ENCODE peak calls at places on chromosomes 4 and X, in eight cellular contexts. I is heart left ventricle, H is uterus, D is right lobe of liver, L is HepG2, G is stomach, M is body of pancreas, R is tibial nerve. V is an unnamed sample.

GRCh38 chr4:145531193-145531592 is 49.5 kb downstream of the SMAD1 start:
- DNase-seq in I (peak; percentile 45), H (no peak), D (no peak), L (no peak), G (no peak), M (peak; percentile 20), R (no peak), V (no peak)

GRCh38 chrX:97517763-97518162 is 634.1 kb downstream of the RPA4 start:
- DNase-seq in I (no peak), H (no peak), D (no peak), L (no peak), G (no peak), M (no peak), R (no peak), V (no peak)

GRCh38 chr4:30879841-30880240 is 159.7 kb downstream of the PCDH7 start:
- DNase-seq in I (no peak), H (no peak), D (no peak), L (no peak), G (no peak), M (no peak), R (no peak), V (no peak)

GRCh38 chr4:52572936-52573485 is 86.1 kb downstream of the USP46 start:
- DNase-seq in I (no peak), H (no peak), D (no peak), L (no peak), G (no peak), M (no peak), R (no peak), V (no peak)

GRCh38 chrX:146907391-146908240 is 93.1 kb upstream of the CXorf51A start:
- DNase-seq in I (no peak), H (no peak), D (no peak), L (no peak), G (no peak), M (no peak), R (no peak), V (no peak)

GRCh38 chr4:41939016-41939623 is 3.9 kb downstream of the TMEM33 start:
- DNase-seq in I (no peak), H (no peak), D (no peak), L (peak; percentile 16), G (no peak), M (peak; percentile 7), R (no peak), V (peak; percentile 42)

GRCh38 chr4:19380600-19380999 is 871.1 kb upstream of the SLIT2 start:
- DNase-seq in I (no peak), H (no peak), D (no peak), L (no peak), G (no peak), M (no peak), R (no peak), V (no peak)

GRCh38 chr4:174084542-174084941 is 198.9 kb downstream of the FBXO8 start:
- DNase-seq in I (no peak), H (no peak), D (no peak), L (no peak), G (no peak), M (no peak), R (no peak), V (no peak)

GRCh38 chr4:81723044-81723884 is 251.6 kb upstream of the RASGEF1B start:
- DNase-seq in I (no peak), H (no peak), D (no peak), L (no peak), G (no peak), M (no peak), R (no peak), V (no peak)

GRCh38 chrX:154380153-154380552 is 1.1 kb downstream of the EMD start:
- DNase-seq in I (no peak), H (peak; percentile 30), D (peak; percentile 52), L (no peak), G (no peak), M (peak; percentile 50), R (no peak), V (no peak)

GRCh38 chrX:21493226-21493850 is 119.1 kb downstream of the CNKSR2 start:
- DNase-seq in I (no peak), H (no peak), D (no peak), L (no peak), G (no peak), M (no peak), R (no peak), V (no peak)

GRCh38 chr4:96472103-96472867 is 632.4 kb downstream of the PDHA2 start:
- DNase-seq in I (no peak), H (no peak), D (no peak), L (no peak), G (no peak), M (no peak), R (no peak), V (no peak)

GRCh38 chr4:114200026-114200425 is 220.6 kb upstream of the ARSJ start:
- DNase-seq in I (no peak), H (no peak), D (no peak), L (no peak), G (peak; percentile 63), M (peak; percentile 37), R (no peak), V (no peak)

GRCh38 chrX:32293962-32294708 is 917.2 kb downstream of the DMD start:
- DNase-seq in I (peak; percentile 25), H (no peak), D (no peak), L (no peak), G (no peak), M (no peak), R (no peak), V (no peak)

GRCh38 chr4:53696956-53697685 is 105.8 kb upstream of the LNX1 start:
- DNase-seq in I (no peak), H (no peak), D (no peak), L (no peak), G (no peak), M (no peak), R (no peak), V (no peak)

GRCh38 chrX:129791961-129792570 is 12.3 kb downstream of the SASH3 start:
- DNase-seq in I (no peak), H (no peak), D (no peak), L (no peak), G (no peak), M (no peak), R (no peak), V (peak; percentile 80)

DNA sequence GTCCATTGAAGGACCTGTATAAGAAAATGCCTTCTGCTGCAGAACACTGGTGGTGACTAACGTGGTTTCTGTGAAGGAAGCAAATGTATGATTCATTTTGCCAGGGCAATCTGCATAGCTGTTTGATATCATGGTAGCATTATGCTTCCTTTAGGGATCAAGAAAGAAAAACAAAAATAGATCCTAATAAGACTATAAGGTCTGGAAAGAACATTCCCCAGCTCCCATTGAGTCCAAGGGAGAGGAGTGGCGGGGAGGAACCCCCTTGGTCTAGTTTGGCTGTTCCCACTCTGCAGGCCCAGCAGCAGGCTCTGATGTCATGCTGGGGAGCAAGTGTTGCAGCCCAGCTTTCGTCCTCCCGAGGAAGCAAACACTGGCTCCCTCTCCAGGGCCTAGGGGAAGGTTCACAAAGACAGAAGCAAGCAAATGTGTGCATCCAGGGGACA is 154.5 kb upstream of the GALNT7 start:
- DNase-seq in I (peak; percentile 30), H (no peak), D (no peak), L (no peak), G (no peak), M (no peak), R (no peak), V (no peak)
- TF ChIP-seq CTCF in I (no peak), H (peak; percentile 22), D (no peak), L (no peak), G (no peak), M (no peak), R (no peak), V (no peak)

GRCh38 chr4:26857278-26858034 is 3.2 kb upstream of the STIM2 start:
- DNase-seq in I (peak; percentile 93), H (peak; percentile 89), D (peak; percentile 93), L (peak; percentile 58), G (peak; percentile 94), M (peak; percentile 94), R (peak; percentile 71), V (peak; percentile 79)
- TF ChIP-seq POLR2A in I (peak; percentile 75), H (peak; percentile 65), D (peak; percentile 86), L (no peak), G (no peak), M (peak; percentile 82), R (peak; percentile 54), V (no peak)

GRCh38 chrX:68682790-68683189 is 35.3 kb downstream of the STARD8 start:
- DNase-seq in I (no peak), H (no peak), D (no peak), L (no peak), G (no peak), M (no peak), R (no peak), V (no peak)
- TF ChIP-seq CTCF in I (no peak), H (no peak), D (no peak), L (no peak), G (no peak), M (no peak), R (no peak), V (no peak)

GRCh38 chrX:150363561-150364346 is 637 bp downstream of the MAMLD1 start:
- DNase-seq in I (no peak), H (peak; percentile 27), D (peak; percentile 65), L (no peak), G (no peak), M (peak; percentile 35), R (no peak), V (no peak)

GRCh38 chrX:150365953-150366911 is 3.1 kb downstream of the MAMLD1 start:
- DNase-seq in I (peak; percentile 39), H (peak; percentile 54), D (peak; percentile 56), L (no peak), G (no peak), M (peak; percentile 57), R (peak; percentile 62), V (peak; percentile 38)

GRCh38 chrX:150364347-150365050 is 1.4 kb downstream of the MAMLD1 start:
- DNase-seq in I (no peak), H (no peak), D (peak; percentile 59), L (no peak), G (no peak), M (peak; percentile 10), R (peak; percentile 7), V (no peak)

GRCh38 chrX:150366951-150367545 is 3.9 kb downstream of the MAMLD1 start:
- DNase-seq in I (no peak), H (no peak), D (no peak), L (no peak), G (no peak), M (peak; percentile 8), R (no peak), V (no peak)

DNA sequence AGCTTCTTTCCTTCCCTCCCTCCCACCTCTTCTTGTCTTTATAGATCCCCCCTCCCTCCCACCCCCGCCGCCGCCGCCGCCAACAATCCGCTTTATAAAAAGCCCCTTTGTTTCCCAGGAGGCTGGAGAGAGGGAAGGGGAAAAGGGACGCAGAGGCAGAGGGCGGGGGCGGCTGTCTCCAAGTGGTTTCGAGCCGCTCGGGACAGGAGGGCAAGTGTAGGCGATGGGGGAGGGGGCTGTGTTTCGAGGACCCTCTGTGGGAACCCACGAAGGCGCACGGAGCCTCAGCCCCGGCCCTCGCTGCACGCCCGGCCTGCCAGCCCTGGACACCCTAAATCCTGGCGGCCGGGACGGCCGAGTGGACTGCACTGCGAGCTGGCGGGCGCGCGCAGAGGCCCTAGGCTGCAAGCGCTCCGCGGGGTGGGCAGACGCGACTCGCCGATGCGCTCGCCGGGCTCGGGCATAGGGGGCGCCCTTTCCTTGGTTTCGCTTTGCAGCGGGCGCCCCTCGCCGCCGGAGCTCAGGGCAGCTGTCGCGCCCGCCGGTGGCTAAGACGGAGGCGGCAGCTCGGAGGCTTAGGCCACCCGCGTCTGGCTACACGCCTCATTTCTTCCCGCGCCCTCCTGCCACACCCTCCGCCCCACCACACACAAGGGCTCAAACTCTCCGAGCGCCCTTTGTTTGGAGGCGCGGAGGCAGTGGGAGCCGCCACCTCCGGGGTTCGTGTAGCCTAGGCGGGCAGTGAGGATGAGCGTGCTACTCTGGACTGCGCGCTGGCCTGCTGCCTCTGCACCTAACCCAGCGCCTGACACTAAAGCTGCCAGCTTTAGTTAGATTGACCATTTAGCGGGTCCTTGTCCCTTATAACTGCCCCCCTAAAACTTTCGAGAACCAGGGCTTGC is 2.2 kb downstream of the MAMLD1 start:
- DNase-seq in I (peak; percentile 68), H (peak; percentile 69), D (peak; percentile 83), L (no peak), G (peak; percentile 64), M (peak; percentile 72), R (peak; percentile 54), V (peak; percentile 92)
- TF ChIP-seq POLR2A in I (peak; percentile 17), H (peak; percentile 28), D (peak; percentile 35), L (no peak), G (no peak), M (peak; percentile 56), R (peak; percentile 11), V (no peak)